ENCODE peak calls at places on chromosomes 6 and 20, in nine cellular contexts. One of them, this sample, is unnamed.

GRCh38 chr20:47453167-47453782 is 48.4 kb upstream of the NCOA3 start:
- DNase-seq in ELR: peak; percentile 97
- DNase-seq in stimulated activated CD4-positive, alpha-beta T cell treated with anti-CD3 and anti-CD28 coated beads, TNF-alpha, amount 100 ng/mL, for 1 hour: no peak
- DNase-seq in H54: peak; percentile 44
- DNase-seq in AG20443: peak; percentile 74
- DNase-seq in stimulated activated naive CD8-positive, alpha-beta T cell treated with anti-CD3 and anti-CD28 coated beads, Interleukin-15, Interleukin-2, amounts not matched to agents 100 U/mL and 50 U/mL, for 24 hours: peak; percentile 47
- DNase-seq in GM04504: peak; percentile 74
- DNase-seq in pancreas: no peak
- DNase-seq in foreskin melanocyte: peak; percentile 89
- DNase-seq in this sample: no peak

GRCh38 chr6:18352001-18352400 is 35.1 kb upstream of the RNF144B start:
- DNase-seq in ELR: no peak
- DNase-seq in stimulated activated CD4-positive, alpha-beta T cell treated with anti-CD3 and anti-CD28 coated beads, TNF-alpha, amount 100 ng/mL, for 1 hour: no peak
- DNase-seq in H54: no peak
- DNase-seq in AG20443: no peak
- DNase-seq in stimulated activated naive CD8-positive, alpha-beta T cell treated with anti-CD3 and anti-CD28 coated beads, Interleukin-15, Interleukin-2, amounts not matched to agents 100 U/mL and 50 U/mL, for 24 hours: no peak
- DNase-seq in GM04504: no peak
- DNase-seq in pancreas: no peak
- DNase-seq in foreskin melanocyte: no peak
- DNase-seq in this sample: no peak

GRCh38 chr6:146957443-146957842 is 246.8 kb upstream of the STXBP5 start:
- DNase-seq in ELR: no peak
- DNase-seq in stimulated activated CD4-positive, alpha-beta T cell treated with anti-CD3 and anti-CD28 coated beads, TNF-alpha, amount 100 ng/mL, for 1 hour: no peak
- DNase-seq in H54: no peak
- DNase-seq in AG20443: no peak
- DNase-seq in stimulated activated naive CD8-positive, alpha-beta T cell treated with anti-CD3 and anti-CD28 coated beads, Interleukin-15, Interleukin-2, amounts not matched to agents 100 U/mL and 50 U/mL, for 24 hours: no peak
- DNase-seq in GM04504: no peak
- DNase-seq in pancreas: no peak
- DNase-seq in foreskin melanocyte: no peak
- DNase-seq in this sample: no peak

GRCh38 chr6:35181313-35181932 is 32.3 kb upstream of the SCUBE3 start:
- DNase-seq in ELR: peak; percentile 60
- DNase-seq in stimulated activated CD4-positive, alpha-beta T cell treated with anti-CD3 and anti-CD28 coated beads, TNF-alpha, amount 100 ng/mL, for 1 hour: no peak
- DNase-seq in H54: no peak
- DNase-seq in AG20443: peak; percentile 63
- DNase-seq in stimulated activated naive CD8-positive, alpha-beta T cell treated with anti-CD3 and anti-CD28 coated beads, Interleukin-15, Interleukin-2, amounts not matched to agents 100 U/mL and 50 U/mL, for 24 hours: no peak
- DNase-seq in GM04504: peak; percentile 62
- DNase-seq in pancreas: no peak
- DNase-seq in foreskin melanocyte: no peak
- DNase-seq in this sample: no peak

GRCh38 chr6:170108456-170108855 is 182.4 kb downstream of the DLL1 start:
- DNase-seq in ELR: no peak
- DNase-seq in stimulated activated CD4-positive, alpha-beta T cell treated with anti-CD3 and anti-CD28 coated beads, TNF-alpha, amount 100 ng/mL, for 1 hour: no peak
- DNase-seq in H54: no peak
- DNase-seq in AG20443: no peak
- DNase-seq in stimulated activated naive CD8-positive, alpha-beta T cell treated with anti-CD3 and anti-CD28 coated beads, Interleukin-15, Interleukin-2, amounts not matched to agents 100 U/mL and 50 U/mL, for 24 hours: peak; percentile 1
- DNase-seq in GM04504: no peak
- DNase-seq in pancreas: peak; percentile 37
- DNase-seq in foreskin melanocyte: no peak
- DNase-seq in this sample: no peak

GRCh38 chr6:111494951-111495350 is 11.9 kb upstream of the REV3L start:
- DNase-seq in ELR: no peak
- DNase-seq in stimulated activated CD4-positive, alpha-beta T cell treated with anti-CD3 and anti-CD28 coated beads, TNF-alpha, amount 100 ng/mL, for 1 hour: no peak
- DNase-seq in H54: no peak
- DNase-seq in AG20443: no peak
- DNase-seq in stimulated activated naive CD8-positive, alpha-beta T cell treated with anti-CD3 and anti-CD28 coated beads, Interleukin-15, Interleukin-2, amounts not matched to agents 100 U/mL and 50 U/mL, for 24 hours: no peak
- DNase-seq in GM04504: no peak
- DNase-seq in pancreas: no peak
- DNase-seq in foreskin melanocyte: no peak
- DNase-seq in this sample: no peak

GRCh38 chr6:166297606-166298005 is 10.6 kb downstream of the PRR18 start:
- DNase-seq in ELR: no peak
- DNase-seq in stimulated activated CD4-positive, alpha-beta T cell treated with anti-CD3 and anti-CD28 coated beads, TNF-alpha, amount 100 ng/mL, for 1 hour: no peak
- DNase-seq in H54: no peak
- DNase-seq in AG20443: no peak
- DNase-seq in stimulated activated naive CD8-positive, alpha-beta T cell treated with anti-CD3 and anti-CD28 coated beads, Interleukin-15, Interleukin-2, amounts not matched to agents 100 U/mL and 50 U/mL, for 24 hours: no peak
- DNase-seq in GM04504: no peak
- DNase-seq in pancreas: no peak
- DNase-seq in foreskin melanocyte: no peak
- DNase-seq in this sample: no peak

GRCh38 chr6:108556864-108557493 is 3.7 kb upstream of the FOXO3 start:
- DNase-seq in ELR: peak; percentile 19
- DNase-seq in stimulated activated CD4-positive, alpha-beta T cell treated with anti-CD3 and anti-CD28 coated beads, TNF-alpha, amount 100 ng/mL, for 1 hour: no peak
- DNase-seq in H54: no peak
- DNase-seq in AG20443: no peak
- DNase-seq in stimulated activated naive CD8-positive, alpha-beta T cell treated with anti-CD3 and anti-CD28 coated beads, Interleukin-15, Interleukin-2, amounts not matched to agents 100 U/mL and 50 U/mL, for 24 hours: no peak
- DNase-seq in GM04504: no peak
- DNase-seq in pancreas: no peak
- DNase-seq in foreskin melanocyte: no peak
- DNase-seq in this sample: no peak

GRCh38 chr6:34742094-34742493 is 15.2 kb upstream of the SNRPC start:
- DNase-seq in ELR: no peak
- DNase-seq in stimulated activated CD4-positive, alpha-beta T cell treated with anti-CD3 and anti-CD28 coated beads, TNF-alpha, amount 100 ng/mL, for 1 hour: no peak
- DNase-seq in H54: no peak
- DNase-seq in AG20443: no peak
- DNase-seq in stimulated activated naive CD8-positive, alpha-beta T cell treated with anti-CD3 and anti-CD28 coated beads, Interleukin-15, Interleukin-2, amounts not matched to agents 100 U/mL and 50 U/mL, for 24 hours: no peak
- DNase-seq in GM04504: no peak
- DNase-seq in pancreas: no peak
- DNase-seq in foreskin melanocyte: no peak
- DNase-seq in this sample: no peak

GRCh38 chr6:119459207-119459974 is 109.8 kb upstream of the MAN1A1 start:
- DNase-seq in ELR: no peak
- DNase-seq in stimulated activated CD4-positive, alpha-beta T cell treated with anti-CD3 and anti-CD28 coated beads, TNF-alpha, amount 100 ng/mL, for 1 hour: no peak
- DNase-seq in H54: no peak
- DNase-seq in AG20443: no peak
- DNase-seq in stimulated activated naive CD8-positive, alpha-beta T cell treated with anti-CD3 and anti-CD28 coated beads, Interleukin-15, Interleukin-2, amounts not matched to agents 100 U/mL and 50 U/mL, for 24 hours: no peak
- DNase-seq in GM04504: no peak
- DNase-seq in pancreas: no peak
- DNase-seq in foreskin melanocyte: no peak
- DNase-seq in this sample: no peak

GRCh38 chr6:15608406-15608805 is 54.4 kb downstream of the DTNBP1 start:
- DNase-seq in ELR: peak; percentile 94
- DNase-seq in stimulated activated CD4-positive, alpha-beta T cell treated with anti-CD3 and anti-CD28 coated beads, TNF-alpha, amount 100 ng/mL, for 1 hour: no peak
- DNase-seq in H54: peak; percentile 64
- DNase-seq in AG20443: peak; percentile 90
- DNase-seq in stimulated activated naive CD8-positive, alpha-beta T cell treated with anti-CD3 and anti-CD28 coated beads, Interleukin-15, Interleukin-2, amounts not matched to agents 100 U/mL and 50 U/mL, for 24 hours: no peak
- DNase-seq in GM04504: peak; percentile 77
- DNase-seq in pancreas: no peak
- DNase-seq in foreskin melanocyte: no peak
- DNase-seq in this sample: no peak

This sample was measured in HuH-7.5.